ENCODE peak calls at places on chromosome 13, in four cellular contexts. F is breast epithelium, M is prostate gland, W is epithelial cell of esophagus. Q is an unnamed sample.

GRCh38 chr13:111926501-111927180 is 140.3 kb upstream of the SOX1 start:
- DNase-seq in F (no peak), M (no peak), W (no peak), Q (no peak)

GRCh38 chr13:31890946-31891345 is 140.6 kb upstream of the FRY start:
- DNase-seq in F (no peak), M (no peak), W (no peak), Q (no peak)

GRCh38 chr13:22594041-22594440 is 586.7 kb upstream of the SGCG start:
- DNase-seq in F (no peak), M (no peak), W (no peak), Q (no peak)

GRCh38 chr13:30364876-30365275 is 57.4 kb upstream of the UBE2L5 start:
- DNase-seq in F (no peak), M (no peak), W (no peak), Q (no peak)

GRCh38 chr13:44819245-44819644 is 170.0 kb downstream of the NUFIP1 start:
- DNase-seq in F (no peak), M (no peak), W (peak), Q (peak)

GRCh38 chr13:93996471-93996870 is 483.0 kb downstream of the DCT start:
- DNase-seq in F (no peak), M (no peak), W (no peak), Q (no peak)

GRCh38 chr13:83722443-83722842 is 159.8 kb downstream of the SLITRK1 start:
- DNase-seq in F (no peak), M (no peak), W (no peak), Q (no peak)

GRCh38 chr13:97182065-97182890 is 39.9 kb upstream of the MBNL2 start:
- DNase-seq in F (no peak), M (no peak), W (peak), Q (no peak)

GRCh38 chr13:110876592-110876991 is 38.3 kb downstream of the ANKRD10 start:
- DNase-seq in F (no peak), M (no peak), W (no peak), Q (peak)

GRCh38 chr13:112729408-112729807 is 39.6 kb downstream of the ATP11A start:
- DNase-seq in F (no peak), M (no peak), W (no peak), Q (no peak)

GRCh38 chr13:92436927-92437326 is 789.7 kb upstream of the GPC6 start:
- DNase-seq in F (no peak), M (no peak), W (peak), Q (no peak)

GRCh38 chr13:50386527-50387123 is 371.4 kb downstream of the KCNRG start:
- DNase-seq in F (no peak), M (no peak), W (no peak), Q (no peak)

GRCh38 chr13:80339841-80340642 is 884 bp downstream of the SPRY2 start:
- DNase-seq in F (no peak), M (peak), W (peak), Q (peak)

GRCh38 chr13:100611678-100612492 is 23.3 kb upstream of the GGACT start:
- DNase-seq in F (no peak), M (peak), W (peak), Q (no peak)

GRCh38 chr13:74562381-74562780 is 428.2 kb upstream of the KLF12 start:
- DNase-seq in F (no peak), M (no peak), W (no peak), Q (no peak)

DNA sequence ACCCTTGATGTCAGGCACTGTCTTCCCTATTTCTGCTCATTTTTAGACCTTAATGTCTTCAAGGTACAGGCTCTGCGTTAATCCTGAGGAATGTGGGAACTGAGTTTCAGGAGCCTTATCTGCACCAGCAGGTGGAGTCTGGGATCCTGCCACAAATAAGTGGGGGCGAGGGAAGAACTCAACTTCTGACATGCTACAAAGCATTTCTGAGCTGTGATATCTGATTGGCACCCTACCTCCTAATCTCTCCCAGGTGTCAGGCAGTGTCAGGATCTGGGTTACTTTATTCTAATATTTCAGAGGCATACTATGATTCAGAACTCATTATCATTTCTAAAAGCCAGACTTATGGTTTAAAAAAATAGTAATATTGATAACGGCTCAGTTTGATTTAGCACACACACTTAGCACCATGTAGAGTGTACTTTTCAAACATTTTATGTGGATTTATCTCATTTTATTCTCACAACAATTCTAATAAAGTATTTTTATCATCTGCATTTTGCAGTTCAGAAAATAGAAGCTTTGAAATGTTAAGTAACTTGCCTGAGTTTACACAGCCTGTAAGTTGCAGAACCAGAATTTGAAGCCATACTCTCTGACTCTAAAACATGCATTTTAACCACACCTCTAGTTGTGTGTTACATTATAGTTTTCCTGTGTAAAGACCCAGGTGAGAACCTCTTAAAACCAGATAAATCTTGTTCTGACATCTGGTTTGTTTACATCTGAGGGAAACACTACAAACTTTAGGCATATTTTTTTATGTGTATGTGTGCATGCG is 358.6 kb downstream of the TDRD3 start:
- DNase-seq in F (no peak), M (no peak), W (peak), Q (no peak)
- TF ChIP-seq CTCF in F (no peak), M (peak), W (peak), Q (no peak)

DNA sequence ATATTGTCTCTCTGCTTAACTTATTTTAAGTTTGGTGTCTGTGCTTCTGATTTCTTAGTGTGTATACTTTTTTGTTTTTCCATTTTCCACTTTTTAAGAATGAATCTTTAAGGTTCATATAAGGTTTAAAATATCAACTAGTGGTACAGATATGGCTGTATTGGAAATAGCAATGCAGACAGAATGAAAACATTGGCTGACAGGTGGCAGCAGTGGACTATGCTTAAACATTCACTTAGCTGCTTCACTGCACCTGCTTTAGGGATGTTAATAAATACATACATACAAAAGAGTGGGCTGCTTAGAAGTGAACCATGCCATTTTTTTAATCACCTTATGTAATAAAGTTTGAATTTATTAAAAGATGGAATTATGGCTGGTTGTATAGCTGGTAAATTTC is 27.3 kb downstream of the TM9SF2 start:
- DNase-seq in F (no peak), M (no peak), W (no peak), Q (peak)
- TF ChIP-seq CTCF in F (no peak), M (no peak), W (peak), Q (no peak)

GRCh38 chr13:48591889-48592725 is 59.2 kb upstream of the RCBTB2 start:
- DNase-seq in F (no peak), M (no peak), W (no peak), Q (no peak)

GRCh38 chr13:48596128-48596429 is 57.6 kb upstream of the CYSLTR2 start:
- DNase-seq in F (no peak), M (no peak), W (peak), Q (no peak)

GRCh38 chr13:48594080-48594815 is 59.5 kb upstream of the CYSLTR2 start:
- DNase-seq in F (no peak), M (no peak), W (no peak), Q (no peak)

GRCh38 chr13:48593551-48593950 is 60.2 kb upstream of the CYSLTR2 start:
- DNase-seq in F (no peak), M (no peak), W (no peak), Q (no peak)

GRCh38 chr13:48595330-48596127 is 58.2 kb upstream of the CYSLTR2 start:
- DNase-seq in F (no peak), M (peak), W (peak), Q (peak)
- TF ChIP-seq CTCF in F (peak), M (peak), W (peak), Q (peak)

GRCh38 chr13:107203146-107203847 is 635.4 kb upstream of the ARGLU1 start:
- DNase-seq in F (no peak), M (no peak), W (peak), Q (peak)
- TF ChIP-seq CTCF in F (no peak), M (no peak), W (peak), Q (peak)

DNA sequence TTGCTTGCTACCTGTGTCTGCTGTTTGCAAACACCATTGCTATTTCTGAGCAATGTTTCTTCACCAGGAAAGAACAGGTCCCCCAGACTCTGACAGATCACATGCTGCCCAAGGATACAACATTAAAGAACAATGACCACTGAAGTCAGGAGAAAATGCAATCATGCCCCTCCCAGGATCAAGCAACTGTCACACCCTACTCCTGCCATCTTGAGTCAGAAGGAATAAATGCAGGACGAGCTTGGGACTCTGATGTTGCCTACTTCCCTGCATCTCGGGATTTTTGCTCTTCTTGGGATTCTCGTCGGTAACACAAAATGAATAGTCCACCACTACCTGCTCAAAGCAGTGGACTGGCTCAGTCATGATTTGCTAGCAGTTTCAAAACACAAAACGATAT is 490.6 kb downstream of the COG6 start:
- DNase-seq in F (no peak), M (no peak), W (peak), Q (peak)
- TF ChIP-seq CTCF in F (no peak), M (no peak), W (peak), Q (peak)

GRCh38 chr13:42750858-42751257 is 30.5 kb upstream of the FAM216B start:
- DNase-seq in F (no peak), M (no peak), W (peak), Q (peak)

GRCh38 chr13:42754801-42755513 is 26.4 kb upstream of the FAM216B start:
- DNase-seq in F (no peak), M (no peak), W (no peak), Q (no peak)

GRCh38 chr13:42751693-42752092 is 29.7 kb upstream of the FAM216B start:
- DNase-seq in F (no peak), M (no peak), W (no peak), Q (no peak)

GRCh38 chr13:42753697-42754096 is 27.7 kb upstream of the FAM216B start:
- DNase-seq in F (no peak), M (no peak), W (no peak), Q (no peak)

GRCh38 chr13:42752731-42753130 is 28.7 kb upstream of the FAM216B start:
- DNase-seq in F (no peak), M (no peak), W (no peak), Q (no peak)
- TF ChIP-seq CTCF in F (no peak), M (no peak), W (no peak), Q (no peak)

DNA sequence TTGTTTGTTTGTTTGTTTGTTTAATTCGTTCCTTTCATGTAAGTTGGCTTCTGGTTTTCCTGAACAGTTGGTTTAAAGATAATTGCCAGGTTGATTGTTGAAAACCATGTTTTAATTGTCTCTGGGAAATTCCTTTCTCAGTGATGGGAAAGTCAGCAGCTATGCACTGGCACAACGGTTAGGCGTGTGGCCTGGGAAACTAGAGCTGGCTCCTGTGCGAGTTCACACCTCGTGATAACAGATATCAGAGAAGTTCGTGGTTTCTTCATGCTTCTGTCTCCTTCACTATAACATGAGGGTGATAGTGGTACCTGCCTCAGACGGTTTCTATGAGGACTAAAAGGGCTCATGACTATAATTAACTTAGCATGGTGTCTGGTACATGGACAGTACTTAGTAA is 153.5 kb downstream of the STK24 start:
- DNase-seq in F (no peak), M (no peak), W (no peak), Q (no peak)
- TF ChIP-seq CTCF in F (no peak), M (no peak), W (no peak), Q (no peak)